ENCODE peak calls at places on chromosomes 11 and 22, in ten cellular contexts. Y is ELF-1; O is stimulated activated naive CD8-positive, alpha-beta T cell treated with anti-CD3 and anti-CD28 coated beads, Interleukin-15, Interleukin-2, amounts not matched to agents 100 U/mL and 50 U/mL, for 24 hours; E is left lung; D is EL; P is neural crest cell; L is CD8-positive, alpha-beta memory T cell; Z is Caki2; N is left ventricle myocardium superior; T is naive thymus-derived CD8-positive, alpha-beta T cell. I is an unnamed sample.

GRCh38 chr11:88435405-88435804 is 97.9 kb upstream of the CTSC start:
- DNase-seq in Y (no peak), O (no peak), E (no peak), D (no peak), P (no peak), L (no peak), Z (no peak), N (no peak), T (no peak), I (no peak)

GRCh38 chr11:34926831-34927132 is 10.4 kb downstream of the PDHX start:
- DNase-seq in Y (no peak), O (no peak), E (no peak), D (peak), P (no peak), L (no peak), Z (no peak), N (no peak), T (no peak), I (no peak)

GRCh38 chr22:50730013-50730891 is 7.8 kb upstream of the ACR start:
- DNase-seq in Y (no peak), O (no peak), E (peak), D (no peak), P (no peak), L (no peak), Z (no peak), N (peak), T (no peak), I (no peak)

GRCh38 chr11:10522276-10522675 is 18.7 kb downstream of the RNF141 start:
- DNase-seq in Y (no peak), O (no peak), E (no peak), D (no peak), P (no peak), L (no peak), Z (no peak), N (no peak), T (no peak), I (no peak)

GRCh38 chr11:17388609-17389204 is at the start of gene KCNJ11:
- DNase-seq in Y (no peak), O (no peak), E (no peak), D (no peak), P (no peak), L (no peak), Z (no peak), N (no peak), T (no peak), I (peak)

GRCh38 chr22:24402460-24403192 is 24.8 kb upstream of the ADORA2A start:
- DNase-seq in Y (no peak), O (no peak), E (peak), D (peak), P (no peak), L (no peak), Z (peak), N (peak), T (no peak), I (no peak)

GRCh38 chr11:122910775-122911174 is 28.2 kb downstream of the JHY start:
- DNase-seq in Y (no peak), O (peak), E (no peak), D (no peak), P (no peak), L (no peak), Z (no peak), N (no peak), T (no peak), I (no peak)

GRCh38 chr11:34332524-34332923 is 25.3 kb downstream of the ABTB2 start:
- DNase-seq in Y (no peak), O (no peak), E (no peak), D (no peak), P (no peak), L (no peak), Z (no peak), N (no peak), T (no peak), I (no peak)

GRCh38 chr22:47289316-47289985 is 527.0 kb downstream of the TBC1D22A start:
- DNase-seq in Y (no peak), O (no peak), E (no peak), D (no peak), P (no peak), L (no peak), Z (no peak), N (no peak), T (no peak), I (no peak)

GRCh38 chr11:119110439-119110838 is 3.3 kb downstream of the C2CD2L start:
- DNase-seq in Y (no peak), O (no peak), E (no peak), D (no peak), P (no peak), L (no peak), Z (no peak), N (no peak), T (no peak), I (no peak)

GRCh38 chr11:122069946-122070345 is 46.1 kb downstream of the BLID start:
- DNase-seq in Y (peak), O (no peak), E (no peak), D (peak), P (peak), L (no peak), Z (peak), N (peak), T (no peak), I (no peak)

GRCh38 chr11:84522331-84522730 is 1104.8 kb downstream of the DLG2 start:
- DNase-seq in Y (no peak), O (no peak), E (no peak), D (no peak), P (no peak), L (no peak), Z (no peak), N (no peak), T (no peak), I (no peak)

GRCh38 chr11:126197277-126197939 is 14.0 kb downstream of the RPUSD4 start:
- DNase-seq in Y (no peak), O (no peak), E (no peak), D (peak), P (no peak), L (no peak), Z (peak), N (no peak), T (no peak), I (no peak)

GRCh38 chr22:44884968-44885805 is 124.6 kb downstream of the PHF21B start:
- DNase-seq in Y (no peak), O (no peak), E (peak), D (peak), P (no peak), L (no peak), Z (peak), N (peak), T (no peak), I (no peak)

GRCh38 chr22:38314992-38315800 is 2.0 kb downstream of the CSNK1E start:
- DNase-seq in Y (peak), O (peak), E (no peak), D (peak), P (no peak), L (no peak), Z (no peak), N (peak), T (peak), I (no peak)

GRCh38 chr11:7965386-7965785 is at the start of gene NLRP10:
- DNase-seq in Y (no peak), O (no peak), E (no peak), D (peak), P (no peak), L (no peak), Z (no peak), N (no peak), T (no peak), I (no peak)

GRCh38 chr11:67999201-67999629 is 4.7 kb downstream of the UNC93B1 start:
- DNase-seq in Y (no peak), O (no peak), E (no peak), D (no peak), P (no peak), L (no peak), Z (no peak), N (no peak), T (no peak), I (no peak)

GRCh38 chr11:119209186-119209585 is 3.0 kb downstream of the CBL start:
- DNase-seq in Y (no peak), O (no peak), E (no peak), D (no peak), P (no peak), L (no peak), Z (no peak), N (no peak), T (no peak), I (no peak)

GRCh38 chr11:125954123-125954944 is 8.5 kb downstream of the VSIG10L2 start:
- DNase-seq in Y (no peak), O (no peak), E (peak), D (no peak), P (no peak), L (no peak), Z (no peak), N (no peak), T (no peak), I (no peak)

GRCh38 chr11:78313181-78313788 is 104.3 kb downstream of the GAB2 start:
- DNase-seq in Y (no peak), O (no peak), E (no peak), D (peak), P (no peak), L (no peak), Z (peak), N (no peak), T (no peak), I (no peak)

GRCh38 chr11:62431171-62431895 is 12.5 kb downstream of the SCGB1A1 start:
- DNase-seq in Y (no peak), O (no peak), E (no peak), D (peak), P (no peak), L (no peak), Z (peak), N (no peak), T (no peak), I (no peak)